ENCODE peak calls at places on chromosomes 7 and 10, in nine cellular contexts. T is activated B cell treated with CpG ODN at 0.5 μM for 24 hours; L is astrocyte of the hippocampus; K is amniotic stem cell; S is hypothalamus; Z is dermis microvascular lymphatic vessel endothelial cell; C is stimulated activated CD4-positive, alpha-beta T cell treated with anti-CD3 and anti-CD28 coated beads, Interleukin-12 subunit alpha, Interleukin-12 subunit beta, amount 100 ng/mL, for 4 hours; P is NCI-H345; E is EL. V is an unnamed sample.

GRCh38 chr7:38506004-38506403 is 125.2 kb downstream of the AMPH start:
- DNase-seq in T (no peak), L (no peak), K (no peak), S (no peak), Z (no peak), C (no peak), P (no peak), E (peak), V (no peak)

GRCh38 chr7:137925754-137926153 is 76.1 kb downstream of the CREB3L2 start:
- DNase-seq in T (no peak), L (no peak), K (no peak), S (no peak), Z (no peak), C (no peak), P (no peak), E (no peak), V (no peak)

GRCh38 chr7:10973942-10974716 is 457 bp downstream of the PHF14 start:
- DNase-seq in T (no peak), L (peak), K (no peak), S (peak), Z (no peak), C (no peak), P (peak), E (peak), V (peak)

GRCh38 chr10:71520042-71520441 is 123.3 kb downstream of the CDH23 start:
- DNase-seq in T (no peak), L (peak), K (no peak), S (no peak), Z (peak), C (no peak), P (no peak), E (peak), V (no peak)

GRCh38 chr7:69395072-69395714 is 203.1 kb upstream of the AUTS2 start:
- DNase-seq in T (no peak), L (peak), K (peak), S (no peak), Z (no peak), C (no peak), P (no peak), E (no peak), V (no peak)

GRCh38 chr7:134660961-134661376 is 14.3 kb downstream of the BPGM start:
- DNase-seq in T (no peak), L (peak), K (peak), S (no peak), Z (no peak), C (no peak), P (no peak), E (peak), V (no peak)

GRCh38 chr10:114350751-114351150 is 53.6 kb downstream of the AFAP1L2 start:
- DNase-seq in T (no peak), L (peak), K (no peak), S (no peak), Z (no peak), C (no peak), P (no peak), E (no peak), V (no peak)

GRCh38 chr7:124152859-124153692 is 120.2 kb upstream of the TMEM229A start:
- DNase-seq in T (no peak), L (peak), K (no peak), S (peak), Z (no peak), C (no peak), P (peak), E (peak), V (no peak)

GRCh38 chr10:10803273-10803672 is 214.4 kb upstream of the CELF2 start:
- DNase-seq in T (no peak), L (no peak), K (no peak), S (no peak), Z (no peak), C (no peak), P (no peak), E (no peak), V (no peak)

GRCh38 chr7:150756858-150757257 is 19.6 kb downstream of the GIMAP5 start:
- DNase-seq in T (no peak), L (no peak), K (no peak), S (no peak), Z (peak), C (no peak), P (no peak), E (no peak), V (no peak)

GRCh38 chr10:118939216-118940007 is 90.1 kb upstream of the NANOS1 start:
- DNase-seq in T (no peak), L (no peak), K (no peak), S (no peak), Z (no peak), C (no peak), P (no peak), E (peak), V (no peak)

GRCh38 chr7:102125127-102125561 is 161.5 kb upstream of the SH2B2 start:
- DNase-seq in T (peak), L (peak), K (peak), S (no peak), Z (no peak), C (no peak), P (no peak), E (peak), V (no peak)

GRCh38 chr7:46908770-46909169 is 673.1 kb downstream of the TNS3 start:
- DNase-seq in T (no peak), L (peak), K (peak), S (no peak), Z (no peak), C (no peak), P (no peak), E (peak), V (no peak)

GRCh38 chr7:98265841-98266271 is 13.8 kb upstream of the TECPR1 start:
- DNase-seq in T (no peak), L (peak), K (no peak), S (no peak), Z (no peak), C (no peak), P (no peak), E (peak), V (no peak)

GRCh38 chr10:10871312-10871711 is 146.4 kb upstream of the CELF2 start:
- DNase-seq in T (no peak), L (peak), K (no peak), S (no peak), Z (no peak), C (no peak), P (no peak), E (no peak), V (no peak)

GRCh38 chr7:83119496-83119895 is 43.2 kb downstream of the PCLO start:
- DNase-seq in T (no peak), L (peak), K (no peak), S (no peak), Z (no peak), C (no peak), P (no peak), E (no peak), V (no peak)

GRCh38 chr7:135981958-135982646 is 4.9 kb upstream of the MTPN start:
- DNase-seq in T (no peak), L (no peak), K (no peak), S (no peak), Z (no peak), C (no peak), P (no peak), E (no peak), V (no peak)

GRCh38 chr10:99941942-99942835 is 67.6 kb downstream of the DNMBP start:
- DNase-seq in T (no peak), L (peak), K (no peak), S (no peak), Z (no peak), C (no peak), P (no peak), E (peak), V (no peak)

GRCh38 chr7:67343114-67343513 is 346.5 kb downstream of the TYW1 start:
- DNase-seq in T (no peak), L (no peak), K (no peak), S (no peak), Z (no peak), C (no peak), P (peak), E (no peak), V (no peak)

V was measured in stimulated activated naive CD8-positive, alpha-beta T cell treated with anti-CD3 and anti-CD28 coated beads, Interleukin-15, amount 100 ng/mL, for 72 hours.